ENCODE peak calls at places on chromosomes 16 and 17, in ten cellular contexts. S is Panc1; H is breast epithelium; K is adrenal gland; F is uterus; R is endodermal cell; Z is Peyer's patch; W is CD8-positive, alpha-beta T cell; Q is hepatocyte; M is Caco-2. X is an unnamed sample. For H3K9me3, the result is how much of the 10 kb centered on the place peaks cover.

GRCh38 chr16:50733468-50733867 is 8.4 kb upstream of the CYLD start:
- DNase-seq in S (no peak), H (no peak), K (no peak), F (no peak), R (peak), Z (no peak), W (no peak), Q (no peak), M (no peak), X (no peak)

GRCh38 chr17:30091771-30092170 is 24.8 kb upstream of the NSRP1 start:
- DNase-seq in S (peak), H (no peak), K (no peak), F (no peak), R (no peak), Z (no peak), W (no peak), Q (no peak), M (no peak), X (no peak)

GRCh38 chr17:50355701-50356341 is 9.9 kb downstream of the XYLT2 start:
- DNase-seq in S (no peak), H (no peak), K (no peak), F (no peak), R (peak), Z (no peak), W (no peak), Q (peak), M (no peak), X (no peak)

GRCh38 chr17:59547131-59547915 is 18.1 kb upstream of the DHX40 start:
- DNase-seq in S (no peak), H (no peak), K (no peak), F (no peak), R (no peak), Z (no peak), W (no peak), Q (no peak), M (no peak), X (no peak)

GRCh38 chr17:67105213-67105612 is 60.9 kb downstream of the CACNG1 start:
- DNase-seq in S (no peak), H (no peak), K (no peak), F (no peak), R (no peak), Z (no peak), W (no peak), Q (no peak), M (no peak), X (no peak)

GRCh38 chr17:40637931-40638330 is 9.7 kb downstream of the SMARCE1 start:
- DNase-seq in S (no peak), H (no peak), K (no peak), F (no peak), R (no peak), Z (no peak), W (no peak), Q (no peak), M (no peak), X (no peak)

GRCh38 chr16:51674615-51675014 is 523.5 kb upstream of the SALL1 start:
- DNase-seq in S (no peak), H (no peak), K (no peak), F (no peak), R (no peak), Z (no peak), W (no peak), Q (no peak), M (no peak), X (no peak)

GRCh38 chr17:18971801-18972200 is 19.8 kb downstream of the SLC5A10 start:
- DNase-seq in S (no peak), H (no peak), K (no peak), F (no peak), R (no peak), Z (no peak), W (no peak), Q (no peak), M (no peak), X (no peak)

GRCh38 chr17:12358477-12358876 is 307.2 kb upstream of the MYOCD start:
- DNase-seq in S (no peak), H (no peak), K (no peak), F (peak), R (no peak), Z (no peak), W (no peak), Q (no peak), M (no peak), X (no peak)

GRCh38 chr16:24102120-24102740 is 153.9 kb upstream of the CACNG3 start:
- DNase-seq in S (no peak), H (no peak), K (no peak), F (no peak), R (peak), Z (no peak), W (no peak), Q (no peak), M (no peak), X (no peak)

GRCh38 chr16:59886021-59886420 is 1151.9 kb upstream of the GOT2 start:
- DNase-seq in S (no peak), H (no peak), K (peak), F (peak), R (no peak), Z (no peak), W (no peak), Q (peak), M (no peak), X (no peak)

GRCh38 chr16:57723170-57723569 is 12.4 kb upstream of the KATNB1 start:
- DNase-seq in S (no peak), H (no peak), K (no peak), F (no peak), R (peak), Z (no peak), W (no peak), Q (no peak), M (no peak), X (no peak)

GRCh38 chr16:27465483-27465879 is 63.5 kb downstream of the IL21R start:
- DNase-seq in S (no peak), H (no peak), K (no peak), F (no peak), R (no peak), Z (no peak), W (no peak), Q (peak), M (peak), X (no peak)

GRCh38 chr16:19748389-19749110 is 30.5 kb downstream of the IQCK start:
- DNase-seq in S (no peak), H (no peak), K (no peak), F (no peak), R (no peak), Z (no peak), W (no peak), Q (no peak), M (peak), X (no peak)

GRCh38 chr17:43898446-43898845 is 8.9 kb downstream of the MPP2 start:
- DNase-seq in S (no peak), H (no peak), K (no peak), F (no peak), R (no peak), Z (no peak), W (no peak), Q (no peak), M (no peak), X (no peak)

GRCh38 chr16:84465154-84465553 is 39.3 kb downstream of the MEAK7 start:
- DNase-seq in S (no peak), H (peak), K (no peak), F (peak), R (peak), Z (no peak), W (no peak), Q (no peak), M (no peak), X (no peak)

GRCh38 chr16:31131416-31131815 is 4.1 kb downstream of the PRSS8 start:
- DNase-seq in S (no peak), H (no peak), K (no peak), F (no peak), R (no peak), Z (no peak), W (no peak), Q (no peak), M (no peak), X (no peak)

GRCh38 chr17:29240477-29240876 is 6.2 kb upstream of the CRYBA1 start:
- DNase-seq in S (no peak), H (no peak), K (no peak), F (no peak), R (no peak), Z (no peak), W (no peak), Q (no peak), M (no peak), X (no peak)

GRCh38 chr16:24045641-24046040 is 209.9 kb downstream of the PRKCB start:
- DNase-seq in S (no peak), H (no peak), K (no peak), F (no peak), R (peak), Z (no peak), W (no peak), Q (peak), M (peak), X (no peak)

GRCh38 chr16:19236561-19236960 is 49.0 kb upstream of the CLEC19A start:
- DNase-seq in S (peak), H (no peak), K (no peak), F (no peak), R (no peak), Z (no peak), W (no peak), Q (peak), M (peak), X (no peak)

GRCh38 chr16:89602273-89602951 is 11.0 kb upstream of the DPEP1 start:
- DNase-seq in S (no peak), H (no peak), K (no peak), F (peak), R (peak), Z (peak), W (no peak), Q (peak), M (no peak), X (peak)

GRCh38 chr17:55441544-55441943 is 19.9 kb upstream of the MMD start:
- DNase-seq in S (no peak), H (no peak), K (no peak), F (no peak), R (no peak), Z (no peak), W (no peak), Q (no peak), M (no peak), X (no peak)

GRCh38 chr17:81844327-81844851 is 9.5 kb upstream of the PPP1R27 start:
- DNase-seq in S (no peak), H (no peak), K (no peak), F (no peak), R (no peak), Z (no peak), W (no peak), Q (no peak), M (no peak), X (no peak)

GRCh38 chr16:84791088-84791487 is 28.7 kb upstream of the CRISPLD2 start:
- DNase-seq in S (no peak), H (no peak), K (no peak), F (no peak), R (no peak), Z (no peak), W (no peak), Q (peak), M (no peak), X (no peak)

GRCh38 chr16:24499193-24499814 is 40.1 kb upstream of the RBBP6 start:
- DNase-seq in S (no peak), H (no peak), K (peak), F (no peak), R (peak), Z (no peak), W (no peak), Q (peak), M (peak), X (no peak)

GRCh38 chr16:67349172-67349571 is 22.6 kb downstream of the LRRC36 start:
- DNase-seq in S (no peak), H (no peak), K (no peak), F (no peak), R (no peak), Z (no peak), W (no peak), Q (no peak), M (peak), X (no peak)

GRCh38 chr17:29154516-29155234 is 25.5 kb downstream of the MYO18A start:
- DNase-seq in S (no peak), H (peak), K (peak), F (no peak), R (no peak), Z (no peak), W (no peak), Q (no peak), M (no peak), X (no peak)

GRCh38 chr16:84194470-84195200 is 3.7 kb downstream of the ADAD2 start:
- DNase-seq in S (no peak), H (no peak), K (no peak), F (no peak), R (no peak), Z (peak), W (no peak), Q (peak), M (no peak), X (no peak)

GRCh38 chr16:23509441-23509754 is 896 bp downstream of the GGA2 start:
- DNase-seq in S (no peak), H (no peak), K (no peak), F (no peak), R (no peak), Z (no peak), W (no peak), Q (no peak), M (no peak), X (no peak)

GRCh38 chr17:78780852-78781338 is 1.2 kb downstream of the CYTH1 start:
- DNase-seq in S (no peak), H (peak), K (peak), F (no peak), R (no peak), Z (no peak), W (no peak), Q (no peak), M (no peak), X (no peak)

GRCh38 chr17:81966343-81967243 is 5.6 kb upstream of the NOTUM start:
- DNase-seq in S (no peak), H (no peak), K (peak), F (no peak), R (peak), Z (peak), W (no peak), Q (peak), M (no peak), X (no peak)

GRCh38 chr16:86585821-86586611 is 7.7 kb downstream of the FOXL1 start:
- DNase-seq in S (no peak), H (no peak), K (no peak), F (no peak), R (no peak), Z (no peak), W (no peak), Q (no peak), M (no peak), X (no peak)

GRCh38 chr17:34443832-34444469 is 80.9 kb upstream of the CCL1 start:
- DNase-seq in S (no peak), H (no peak), K (peak), F (no peak), R (peak), Z (no peak), W (no peak), Q (peak), M (peak), X (no peak)

GRCh38 chr16:5041604-5042133 is 7.9 kb upstream of the NAGPA start:
- DNase-seq in S (peak), H (no peak), K (peak), F (no peak), R (no peak), Z (no peak), W (no peak), Q (peak), M (no peak), X (no peak)

GRCh38 chr17:58332720-58333395 is 4.3 kb upstream of the TSPOAP1 start:
- DNase-seq in S (no peak), H (no peak), K (no peak), F (no peak), R (peak), Z (peak), W (no peak), Q (no peak), M (no peak), X (no peak)
- H3K4me3 ChIP-seq in S (no peak), H (peak), K (no peak), F (no peak), R (no peak), Z (peak), W (peak), Q (no peak), M (no peak), X (peak)

GRCh38 chr16:35311475-35311874 is 1852.1 kb downstream of the TP53TG3F start:
- DNase-seq in S (no peak), H (no peak), K (no peak), F (no peak), R (no peak), Z (no peak), W (no peak), Q (no peak), M (no peak), X (no peak)
- H3K9me3 ChIP-seq in S (under half), H (under half), K (under half), F (under half), R (half or more), Z (under half), W (under half), Q (under half), M (under half), X (under half)

GRCh38 chr17:17216776-17217175 is 10.6 kb upstream of the PLD6 start:
- DNase-seq in S (no peak), H (no peak), K (no peak), F (no peak), R (no peak), Z (no peak), W (no peak), Q (no peak), M (no peak), X (no peak)
- TF ChIP-seq CTCF in S (no peak), H (no peak), K (no peak), F (no peak), R (peak), Z (no peak), W (no peak), Q (no peak), M (no peak), X (no peak)

GRCh38 chr17:79842136-79842655 is 3.0 kb upstream of the CBX4 start:
- DNase-seq in S (no peak), H (no peak), K (no peak), F (no peak), R (no peak), Z (no peak), W (no peak), Q (no peak), M (peak), X (no peak)

GRCh38 chr17:79842656-79843474 is 3.6 kb upstream of the CBX4 start:
- DNase-seq in S (no peak), H (no peak), K (no peak), F (no peak), R (peak), Z (no peak), W (no peak), Q (peak), M (peak), X (no peak)

GRCh38 chr17:79843917-79844815 is 4.9 kb upstream of the CBX4 start:
- DNase-seq in S (no peak), H (no peak), K (peak), F (peak), R (peak), Z (no peak), W (no peak), Q (peak), M (peak), X (no peak)

GRCh38 chr17:79844869-79845600 is 5.8 kb upstream of the CBX4 start:
- DNase-seq in S (no peak), H (no peak), K (peak), F (peak), R (peak), Z (no peak), W (no peak), Q (peak), M (peak), X (no peak)

GRCh38 chr17:79843475-79843916 is 4.3 kb upstream of the CBX4 start:
- DNase-seq in S (no peak), H (no peak), K (peak), F (no peak), R (peak), Z (no peak), W (no peak), Q (peak), M (peak), X (no peak)
- H3K4me3 ChIP-seq in S (peak), H (peak), K (peak), F (peak), R (peak), Z (peak), W (peak), Q (peak), M (peak), X (peak)

GRCh38 chr16:35523991-35524390 is 2064.6 kb downstream of the TP53TG3F start:
- DNase-seq in S (no peak), H (no peak), K (no peak), F (no peak), R (no peak), Z (no peak), W (no peak), Q (no peak), M (no peak), X (no peak)
- H3K9me3 ChIP-seq in S (under half), H (under half), K (under half), F (under half), R (half or more), Z (under half), W (under half), Q (under half), M (under half), X (under half)

DNA sequence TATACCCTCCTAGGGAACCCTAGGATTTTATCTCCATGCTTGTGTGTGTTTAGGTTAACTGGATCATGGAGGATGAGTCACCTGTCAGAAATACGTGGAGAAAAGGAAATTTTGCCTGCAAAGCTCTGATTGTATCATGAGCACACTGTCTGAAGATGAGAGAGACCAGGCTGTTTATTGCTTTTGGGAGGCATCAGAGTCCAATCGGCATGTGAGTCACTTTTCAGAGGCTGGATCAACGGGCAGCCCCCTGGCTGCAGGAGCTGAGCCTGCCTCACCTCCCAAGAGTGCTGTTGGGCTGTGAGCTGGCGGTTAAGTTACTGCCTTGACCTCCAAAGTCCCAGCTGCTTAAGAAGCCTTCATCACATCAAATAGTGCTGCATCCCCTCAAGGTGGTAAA is 41.5 kb upstream of the MED9 start:
- DNase-seq in S (no peak), H (no peak), K (no peak), F (no peak), R (no peak), Z (no peak), W (no peak), Q (peak), M (peak), X (no peak)
- TF ChIP-seq CTCF in S (no peak), H (no peak), K (no peak), F (no peak), R (peak), Z (no peak), W (no peak), Q (no peak), M (peak), X (no peak)

GRCh38 chr17:39607851-39608130 is at the start of gene NEUROD2:
- DNase-seq in S (no peak), H (no peak), K (no peak), F (no peak), R (no peak), Z (no peak), W (no peak), Q (no peak), M (no peak), X (no peak)
- H3K4me3 ChIP-seq in S (peak), H (peak), K (no peak), F (no peak), R (no peak), Z (no peak), W (no peak), Q (no peak), M (no peak), X (peak)

DNA sequence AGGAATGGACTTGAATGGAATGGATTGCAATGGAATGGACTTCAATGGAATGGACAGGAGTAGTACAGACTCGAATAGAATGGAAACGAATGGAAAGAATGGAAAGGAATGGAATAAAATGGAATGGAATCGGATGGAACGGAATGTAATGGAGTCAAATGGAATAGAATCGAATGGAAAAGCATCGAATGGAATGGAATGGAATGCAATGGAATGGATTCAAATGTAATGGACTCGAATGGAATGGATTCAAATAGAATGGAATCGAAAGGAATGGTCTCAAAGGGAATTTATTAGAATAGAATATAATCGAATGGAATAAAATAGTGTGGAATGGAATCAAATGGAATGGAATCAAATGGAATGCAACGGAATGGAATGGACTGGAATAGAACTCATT is 484.9 kb upstream of the WSB1 start:
- DNase-seq in S (no peak), H (no peak), K (no peak), F (no peak), R (no peak), Z (no peak), W (no peak), Q (no peak), M (no peak), X (no peak)
- H3K9me3 ChIP-seq in S (under half), H (under half), K (under half), F (under half), R (half or more), Z (under half), W (under half), Q (under half), M (under half), X (under half)

X was measured in thoracic aorta.